ENCODE peak calls at places on chromosome 21, in six cellular contexts. One of them, this sample, is unnamed.

GRCh38 chr21:43953028-43953427 is 59.1 kb upstream of the TRAPPC10 start:
- DNase-seq in NCI-H446: no peak
- DNase-seq in GDM1: no peak
- DNase-seq in cardiac muscle cell: no peak
- DNase-seq in SHP77: no peak
- DNase-seq in activated CD8-positive, alpha-beta memory T cell treated with anti-CD3 and anti-CD28 coated beads, Interleukin-2, amount 50 U/mL, for 4 hours: no peak
- DNase-seq in this sample: no peak

GRCh38 chr21:20004353-20004752 is 993.9 kb upstream of the NCAM2 start:
- DNase-seq in NCI-H446: peak
- DNase-seq in GDM1: no peak
- DNase-seq in cardiac muscle cell: no peak
- DNase-seq in SHP77: no peak
- DNase-seq in activated CD8-positive, alpha-beta memory T cell treated with anti-CD3 and anti-CD28 coated beads, Interleukin-2, amount 50 U/mL, for 4 hours: no peak
- DNase-seq in this sample: no peak

GRCh38 chr21:41024341-41025056 is 143.5 kb upstream of the BACE2 start:
- DNase-seq in NCI-H446: no peak
- DNase-seq in GDM1: no peak
- DNase-seq in cardiac muscle cell: no peak
- DNase-seq in SHP77: no peak
- DNase-seq in activated CD8-positive, alpha-beta memory T cell treated with anti-CD3 and anti-CD28 coated beads, Interleukin-2, amount 50 U/mL, for 4 hours: no peak
- DNase-seq in this sample: no peak

GRCh38 chr21:46428987-46429710 is 29.5 kb upstream of the DIP2A start:
- DNase-seq in NCI-H446: no peak
- DNase-seq in GDM1: no peak
- DNase-seq in cardiac muscle cell: no peak
- DNase-seq in SHP77: no peak
- DNase-seq in activated CD8-positive, alpha-beta memory T cell treated with anti-CD3 and anti-CD28 coated beads, Interleukin-2, amount 50 U/mL, for 4 hours: no peak
- DNase-seq in this sample: no peak

GRCh38 chr21:26388731-26389231 is 184.3 kb downstream of the CYYR1 start:
- DNase-seq in NCI-H446: no peak
- DNase-seq in GDM1: no peak
- DNase-seq in cardiac muscle cell: no peak
- DNase-seq in SHP77: no peak
- DNase-seq in activated CD8-positive, alpha-beta memory T cell treated with anti-CD3 and anti-CD28 coated beads, Interleukin-2, amount 50 U/mL, for 4 hours: no peak
- DNase-seq in this sample: no peak

GRCh38 chr21:44368711-44369446 is 15.5 kb downstream of the TRPM2 start:
- DNase-seq in NCI-H446: no peak
- DNase-seq in GDM1: no peak
- DNase-seq in cardiac muscle cell: no peak
- DNase-seq in SHP77: peak
- DNase-seq in activated CD8-positive, alpha-beta memory T cell treated with anti-CD3 and anti-CD28 coated beads, Interleukin-2, amount 50 U/mL, for 4 hours: no peak
- DNase-seq in this sample: no peak

GRCh38 chr21:34932233-34932632 is 116.9 kb downstream of the RUNX1 start:
- DNase-seq in NCI-H446: no peak
- DNase-seq in GDM1: no peak
- DNase-seq in cardiac muscle cell: no peak
- DNase-seq in SHP77: no peak
- DNase-seq in activated CD8-positive, alpha-beta memory T cell treated with anti-CD3 and anti-CD28 coated beads, Interleukin-2, amount 50 U/mL, for 4 hours: no peak
- DNase-seq in this sample: no peak

GRCh38 chr21:33308586-33309490 is 15.9 kb upstream of the IFNAR1 start:
- DNase-seq in NCI-H446: peak
- DNase-seq in GDM1: no peak
- DNase-seq in cardiac muscle cell: no peak
- DNase-seq in SHP77: peak
- DNase-seq in activated CD8-positive, alpha-beta memory T cell treated with anti-CD3 and anti-CD28 coated beads, Interleukin-2, amount 50 U/mL, for 4 hours: no peak
- DNase-seq in this sample: no peak

GRCh38 chr21:34204481-34205439 is 131.4 kb downstream of the MRPS6 start:
- DNase-seq in NCI-H446: peak
- DNase-seq in GDM1: no peak
- DNase-seq in cardiac muscle cell: no peak
- DNase-seq in SHP77: peak
- DNase-seq in activated CD8-positive, alpha-beta memory T cell treated with anti-CD3 and anti-CD28 coated beads, Interleukin-2, amount 50 U/mL, for 4 hours: no peak
- DNase-seq in this sample: no peak

GRCh38 chr21:35026617-35027557 is 22.2 kb downstream of the RUNX1 start:
- DNase-seq in NCI-H446: no peak
- DNase-seq in GDM1: peak
- DNase-seq in cardiac muscle cell: peak
- DNase-seq in SHP77: no peak
- DNase-seq in activated CD8-positive, alpha-beta memory T cell treated with anti-CD3 and anti-CD28 coated beads, Interleukin-2, amount 50 U/mL, for 4 hours: peak
- DNase-seq in this sample: peak

GRCh38 chr21:36841866-36842265 is 124.6 kb downstream of the HLCS start:
- DNase-seq in NCI-H446: no peak
- DNase-seq in GDM1: no peak
- DNase-seq in cardiac muscle cell: no peak
- DNase-seq in SHP77: no peak
- DNase-seq in activated CD8-positive, alpha-beta memory T cell treated with anti-CD3 and anti-CD28 coated beads, Interleukin-2, amount 50 U/mL, for 4 hours: no peak
- DNase-seq in this sample: no peak

GRCh38 chr21:40997831-40998230 is 150.9 kb upstream of the DSCAM start:
- DNase-seq in NCI-H446: no peak
- DNase-seq in GDM1: no peak
- DNase-seq in cardiac muscle cell: no peak
- DNase-seq in SHP77: no peak
- DNase-seq in activated CD8-positive, alpha-beta memory T cell treated with anti-CD3 and anti-CD28 coated beads, Interleukin-2, amount 50 U/mL, for 4 hours: no peak
- DNase-seq in this sample: no peak

GRCh38 chr21:44050276-44050675 is 38.2 kb downstream of the TRAPPC10 start:
- DNase-seq in NCI-H446: no peak
- DNase-seq in GDM1: no peak
- DNase-seq in cardiac muscle cell: no peak
- DNase-seq in SHP77: no peak
- DNase-seq in activated CD8-positive, alpha-beta memory T cell treated with anti-CD3 and anti-CD28 coated beads, Interleukin-2, amount 50 U/mL, for 4 hours: no peak
- DNase-seq in this sample: no peak

GRCh38 chr21:43337901-43338655 is 88.9 kb downstream of the SIK1 start:
- DNase-seq in NCI-H446: no peak
- DNase-seq in GDM1: no peak
- DNase-seq in cardiac muscle cell: no peak
- DNase-seq in SHP77: peak
- DNase-seq in activated CD8-positive, alpha-beta memory T cell treated with anti-CD3 and anti-CD28 coated beads, Interleukin-2, amount 50 U/mL, for 4 hours: no peak
- DNase-seq in this sample: no peak

GRCh38 chr21:26159869-26160268 is 10.7 kb downstream of the APP start:
- DNase-seq in NCI-H446: no peak
- DNase-seq in GDM1: no peak
- DNase-seq in cardiac muscle cell: no peak
- DNase-seq in SHP77: no peak
- DNase-seq in activated CD8-positive, alpha-beta memory T cell treated with anti-CD3 and anti-CD28 coated beads, Interleukin-2, amount 50 U/mL, for 4 hours: no peak
- DNase-seq in this sample: no peak

GRCh38 chr21:42799516-42799915 is 79.8 kb downstream of the WDR4 start:
- DNase-seq in NCI-H446: no peak
- DNase-seq in GDM1: no peak
- DNase-seq in cardiac muscle cell: no peak
- DNase-seq in SHP77: no peak
- DNase-seq in activated CD8-positive, alpha-beta memory T cell treated with anti-CD3 and anti-CD28 coated beads, Interleukin-2, amount 50 U/mL, for 4 hours: no peak
- DNase-seq in this sample: peak

GRCh38 chr21:27108228-27108627 is 141.3 kb upstream of the ADAMTS5 start:
- DNase-seq in NCI-H446: no peak
- DNase-seq in GDM1: no peak
- DNase-seq in cardiac muscle cell: no peak
- DNase-seq in SHP77: no peak
- DNase-seq in activated CD8-positive, alpha-beta memory T cell treated with anti-CD3 and anti-CD28 coated beads, Interleukin-2, amount 50 U/mL, for 4 hours: no peak
- DNase-seq in this sample: no peak

GRCh38 chr21:44365251-44365966 is 12.0 kb downstream of the TRPM2 start:
- DNase-seq in NCI-H446: no peak
- DNase-seq in GDM1: no peak
- DNase-seq in cardiac muscle cell: no peak
- DNase-seq in SHP77: no peak
- DNase-seq in activated CD8-positive, alpha-beta memory T cell treated with anti-CD3 and anti-CD28 coated beads, Interleukin-2, amount 50 U/mL, for 4 hours: no peak
- DNase-seq in this sample: peak

GRCh38 chr21:36434144-36434543 is 45.8 kb downstream of the CLDN14 start:
- DNase-seq in NCI-H446: no peak
- DNase-seq in GDM1: no peak
- DNase-seq in cardiac muscle cell: no peak
- DNase-seq in SHP77: no peak
- DNase-seq in activated CD8-positive, alpha-beta memory T cell treated with anti-CD3 and anti-CD28 coated beads, Interleukin-2, amount 50 U/mL, for 4 hours: no peak
- DNase-seq in this sample: no peak